ENCODE peak calls at places on chromosome 7, in nine cellular contexts. F, B, R, H, K, P, J, Q and X are unnamed samples.

GRCh38 chr7:157652954-157653826 is 316.4 kb downstream of the DNAJB6 start:
- DNase-seq in K (no peak), B (no peak), J (no peak), P (no peak), R (no peak), Q (no peak), F (no peak), H (no peak), X (no peak)

GRCh38 chr7:119895320-119895719 is 377.7 kb upstream of the KCND2 start:
- DNase-seq in J (no peak), B (no peak), R (no peak), P (no peak), Q (no peak), H (no peak), K (no peak), F (no peak), X (no peak)

GRCh38 chr7:104252409-104253134 is 44.8 kb upstream of the ORC5 start:
- DNase-seq in P (peak; percentile 18), R (peak; percentile 52), B (peak; percentile 27), Q (no peak), F (no peak), K (no peak), J (no peak), H (no peak), X (peak; percentile 7)

GRCh38 chr7:155255660-155256059 is 42.0 kb upstream of the INSIG1 start:
- DNase-seq in K (no peak), R (no peak), H (no peak), F (no peak), J (no peak), P (no peak), B (no peak), Q (no peak), X (no peak)

GRCh38 chr7:138460176-138460648 is at the start of gene TRIM24:
- DNase-seq in K (peak; percentile 98), J (peak; percentile 96), Q (no peak), H (no peak), R (no peak), P (peak; percentile 95), F (no peak), B (no peak), X (no peak)

GRCh38 chr7:48360574-48360973 is 189.3 kb downstream of the ABCA13 start:
- DNase-seq in Q (no peak), J (no peak), K (no peak), P (no peak), B (peak; percentile 89), R (no peak), F (no peak), H (peak; percentile 0), X (no peak)

GRCh38 chr7:100171087-100171681 is 2.8 kb upstream of the GAL3ST4 start:
- DNase-seq in J (no peak), H (no peak), F (no peak), P (no peak), K (no peak), B (no peak), R (no peak), Q (peak; percentile 32), X (no peak)

GRCh38 chr7:157411580-157411979 is 74.8 kb downstream of the DNAJB6 start:
- DNase-seq in R (no peak), P (no peak), J (no peak), B (no peak), F (no peak), K (no peak), H (no peak), Q (peak; percentile 71), X (peak; percentile 89)

GRCh38 chr7:92833024-92833765 is 3.2 kb downstream of the CDK6 start:
- DNase-seq in P (peak; percentile 58), R (peak; percentile 95), J (peak; percentile 85), H (no peak), K (peak; percentile 94), Q (peak; percentile 89), F (peak; percentile 73), B (peak; percentile 86), X (peak; percentile 82)

GRCh38 chr7:92830047-92830446 is 6.3 kb downstream of the CDK6 start:
- DNase-seq in K (no peak), Q (no peak), H (no peak), B (no peak), R (no peak), J (no peak), F (no peak), P (no peak), X (no peak)

GRCh38 chr7:92830532-92831110 is 5.8 kb downstream of the CDK6 start:
- DNase-seq in P (no peak), Q (no peak), J (no peak), B (no peak), F (no peak), R (peak; percentile 45), H (no peak), K (no peak), X (no peak)

GRCh38 chr7:92832623-92833023 is 3.8 kb downstream of the CDK6 start:
- DNase-seq in R (no peak), B (no peak), J (no peak), P (no peak), K (no peak), F (no peak), Q (no peak), H (no peak), X (no peak)

DNA sequence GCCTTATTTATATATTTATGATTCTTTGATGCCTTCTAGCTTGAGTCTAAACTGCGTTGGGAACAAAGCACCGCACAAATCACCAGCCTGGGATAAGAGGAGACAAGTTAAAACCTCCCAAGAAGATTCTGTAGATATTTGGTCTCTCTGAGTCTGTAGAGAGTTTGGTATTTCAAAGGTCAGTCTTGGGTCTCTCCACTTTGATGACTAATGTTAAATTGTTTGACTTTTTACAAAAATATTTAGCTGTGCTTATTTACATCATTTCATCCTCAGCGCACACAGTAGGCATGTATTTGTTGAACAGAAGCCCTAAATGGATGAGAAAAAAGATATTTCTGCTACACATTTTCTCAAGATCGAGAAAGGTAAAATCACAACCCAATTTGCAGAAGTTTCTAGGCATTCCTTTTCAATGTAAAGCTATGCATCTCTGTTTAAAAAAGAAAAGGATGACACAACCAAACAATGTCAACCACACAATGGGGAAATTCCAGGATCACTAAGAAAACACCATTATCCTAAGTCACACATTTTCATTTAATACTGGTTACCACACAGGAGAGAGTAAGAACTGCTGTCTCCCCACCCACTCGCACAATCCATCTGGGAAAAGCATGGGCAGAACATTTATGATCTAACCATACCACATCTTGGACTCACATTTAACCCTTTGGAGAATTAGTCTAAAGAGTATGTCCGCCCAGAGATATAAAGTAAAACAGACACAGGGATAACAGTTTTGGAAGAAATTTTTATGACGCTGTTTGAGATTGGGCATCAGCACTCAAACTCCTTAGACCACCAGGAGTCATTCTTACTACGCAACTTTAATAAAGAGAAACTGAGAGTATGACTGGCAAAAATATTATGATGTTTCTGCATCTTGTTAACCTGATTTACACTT is 4.4 kb downstream of the CDK6 start:
- DNase-seq in P (no peak), B (peak; percentile 97), F (peak; percentile 90), R (no peak), Q (no peak), J (no peak), H (peak; percentile 86), K (no peak), X (no peak)
- H3K4me3 ChIP-seq in P (peak overlapping the region; percentile 80), B (peak overlapping the region; percentile 88), F (peak overlapping the region; percentile 96), R (peak overlapping the region; percentile 90), Q (peak overlapping the region; percentile 89), J (peak overlapping the region; percentile 94), H (peak overlapping the region; percentile 91), K (peak overlapping the region; percentile 60), X (peak overlapping the region; percentile 94)

GRCh38 chr7:151560243-151560642 is 40.5 kb upstream of the RHEB start:
- DNase-seq in H (no peak), R (no peak), Q (no peak), B (no peak), K (no peak), J (no peak), P (no peak), F (no peak), X (no peak)
- H3K4me3 ChIP-seq in H (no peak overlapping the region), R (no peak overlapping the region), Q (no peak overlapping the region), B (no peak overlapping the region), K (no peak overlapping the region), J (no peak overlapping the region), P (no peak overlapping the region), F (no peak overlapping the region), X (no peak overlapping the region)

DNA sequence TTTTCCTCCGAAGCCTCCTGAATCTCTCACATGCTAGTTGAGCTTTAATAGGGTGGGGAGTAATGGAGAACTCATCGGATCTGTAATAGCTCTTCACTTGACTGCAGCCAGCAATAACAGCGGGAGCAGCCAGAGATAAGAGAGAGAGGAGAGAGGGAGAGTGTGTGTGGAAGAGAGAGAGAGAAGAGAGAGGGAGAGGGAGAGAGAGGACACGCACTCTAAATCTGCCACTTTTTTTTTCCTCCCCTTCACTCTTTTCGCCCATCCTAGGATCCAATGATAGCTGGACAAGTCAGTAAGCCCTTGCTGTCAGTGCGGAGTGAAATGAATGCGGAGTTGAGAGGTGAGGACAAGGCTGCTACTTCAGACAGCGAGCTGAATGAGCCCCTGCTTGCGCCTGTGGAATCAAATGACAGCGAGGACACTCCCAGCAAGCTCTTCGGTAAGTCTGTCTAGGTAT is 107.9 kb downstream of the POU6F2 start:
- DNase-seq in H (no peak), B (no peak), Q (no peak), F (no peak), R (no peak), P (no peak), J (no peak), K (no peak), X (no peak)
- H3K4me3 ChIP-seq in H (no peak overlapping the region), B (no peak overlapping the region), Q (no peak overlapping the region), F (no peak overlapping the region), R (no peak overlapping the region), P (no peak overlapping the region), J (peak overlapping the region; percentile 43), K (peak overlapping the region; percentile 63), X (no peak overlapping the region)

GRCh38 chr7:29987821-29988317 is 1.7 kb downstream of the SCRN1 start:
- DNase-seq in B (peak; percentile 92), H (peak; percentile 52), P (peak; percentile 69), Q (no peak), K (no peak), F (peak; percentile 80), J (no peak), R (peak; percentile 70), X (no peak)
- H3K4me3 ChIP-seq in B (peak overlapping the region; percentile 79), H (peak overlapping the region; percentile 82), P (peak overlapping the region; percentile 92), Q (no peak overlapping the region), K (no peak overlapping the region), F (peak overlapping the region; percentile 60), J (peak overlapping the region; percentile 74), R (peak overlapping the region; percentile 97), X (no peak overlapping the region)

GRCh38 chr7:66118603-66119002 is 4.0 kb downstream of the CRCP start:
- DNase-seq in J (no peak), K (no peak), B (no peak), R (no peak), Q (no peak), H (no peak), P (no peak), F (no peak), X (no peak)
- H3K4me3 ChIP-seq in J (no peak overlapping the region), K (no peak overlapping the region), B (no peak overlapping the region), R (no peak overlapping the region), Q (no peak overlapping the region), H (no peak overlapping the region), P (no peak overlapping the region), F (no peak overlapping the region), X (no peak overlapping the region)